ENCODE peak calls at places on chromosomes 4 and X, in six cellular contexts. N is effector CD4-positive, alpha-beta T cell; W is stimulated activated CD8-positive, alpha-beta memory T cell treated with anti-CD3 and anti-CD28 coated beads, Interleukin-7, amount 100 ng/mL, for 24 hours; I is fibroblast of the conjunctiva; P is effector memory CD8-positive, alpha-beta T cell; M is progenitor cell of endocrine pancreas. D is an unnamed sample.

GRCh38 chr4:163620738-163621137 is 126.2 kb downstream of the TMA16 start:
- DNase-seq in N (no peak), W (no peak), I (no peak), P (no peak), M (no peak), D (no peak)

GRCh38 chr4:182139481-182139880 is 103.7 kb upstream of the TENM3 start:
- DNase-seq in N (no peak), W (no peak), I (no peak), P (no peak), M (no peak), D (no peak)

GRCh38 chr4:155924637-155925036 is 21.1 kb downstream of the TDO2 start:
- DNase-seq in N (no peak), W (no peak), I (no peak), P (no peak), M (no peak), D (no peak)

GRCh38 chrX:45859407-45859806 is 658.7 kb upstream of the DIPK2B start:
- DNase-seq in N (no peak), W (no peak), I (no peak), P (no peak), M (no peak), D (no peak)

GRCh38 chrX:124555036-124555595 is 208.8 kb downstream of the SH2D1A start:
- DNase-seq in N (no peak), W (no peak), I (no peak), P (no peak), M (no peak), D (no peak)

GRCh38 chrX:29880977-29881376 is 334.4 kb upstream of the MAGEB2 start:
- DNase-seq in N (no peak), W (no peak), I (no peak), P (no peak), M (no peak), D (no peak)

GRCh38 chrX:101430457-101431078 is 22.5 kb downstream of the HNRNPH2 start:
- DNase-seq in N (no peak), W (no peak), I (no peak), P (no peak), M (no peak), D (no peak)

GRCh38 chr4:74038161-74039064 is at the start of gene CXCL3:
- DNase-seq in N (no peak), W (no peak), I (peak), P (no peak), M (peak), D (peak)

GRCh38 chr4:124177647-124178425 is 534.7 kb downstream of the ANKRD50 start:
- DNase-seq in N (no peak), W (no peak), I (peak), P (no peak), M (no peak), D (no peak)

GRCh38 chr4:184824081-184824775 is 1.5 kb downstream of the ACSL1 start:
- DNase-seq in N (no peak), W (no peak), I (no peak), P (peak), M (no peak), D (no peak)

GRCh38 chr4:156475322-156475721 is 496.3 kb downstream of the PDGFC start:
- DNase-seq in N (no peak), W (no peak), I (peak), P (no peak), M (no peak), D (no peak)

GRCh38 chrX:80828232-80828631 is 18.6 kb upstream of the BRWD3 start:
- DNase-seq in N (no peak), W (no peak), I (no peak), P (no peak), M (no peak), D (no peak)

GRCh38 chr4:105845559-105845958 is 49.7 kb upstream of the NPNT start:
- DNase-seq in N (no peak), W (no peak), I (no peak), P (no peak), M (no peak), D (no peak)

GRCh38 chr4:119070301-119070700 is 65.3 kb upstream of the MYOZ2 start:
- DNase-seq in N (no peak), W (no peak), I (no peak), P (no peak), M (no peak), D (no peak)

D was measured in D721Med.